ENCODE peak calls at places on chromosomes 4 and X, in nine cellular contexts. A is non-pigmented ciliary epithelial cell; K is activated CD8-positive, alpha-beta T cell treated with anti-CD3 and anti-CD28 coated beads for 36 hours; Z is activated CD4-positive, alpha-beta T cell treated with anti-CD3 and anti-CD28 coated beads for 48 hours; R is foreskin fibroblast; E is activated effector memory CD4-positive, alpha-beta T cell treated with Interleukin-2 at 50 U/mL for 16 hours; U is caudate nucleus; O is NCI-H2171; H is activated T-cell treated with anti-CD3 and anti-CD28 coated beads for 48 hours. P is an unnamed sample.

GRCh38 chr4:108466936-108467902 is 153.2 kb upstream of the RPL34 start:
- DNase-seq in A (peak), K (peak), Z (peak), R (peak), E (no peak), U (no peak), O (no peak), H (no peak), P (peak)

GRCh38 chrX:106780259-106780658 is 22.2 kb upstream of the TBC1D8B start:
- DNase-seq in A (no peak), K (no peak), Z (no peak), R (no peak), E (no peak), U (no peak), O (no peak), H (no peak), P (no peak)

GRCh38 chr4:124505211-124505610 is 207.3 kb downstream of the ANKRD50 start:
- DNase-seq in A (no peak), K (no peak), Z (no peak), R (no peak), E (no peak), U (no peak), O (no peak), H (no peak), P (no peak)

GRCh38 chrX:121000589-121000988 is 15.0 kb upstream of the CT47A1 start:
- DNase-seq in A (no peak), K (no peak), Z (no peak), R (no peak), E (no peak), U (no peak), O (no peak), H (no peak), P (peak)

GRCh38 chrX:120402363-120402762 is 40.5 kb downstream of the ATP1B4 start:
- DNase-seq in A (no peak), K (no peak), Z (no peak), R (peak), E (no peak), U (no peak), O (no peak), H (no peak), P (no peak)

GRCh38 chr4:168028568-168028967 is 63.8 kb upstream of the ANXA10 start:
- DNase-seq in A (no peak), K (no peak), Z (no peak), R (no peak), E (no peak), U (no peak), O (no peak), H (no peak), P (no peak)

GRCh38 chr4:5037553-5038551 is 13.4 kb upstream of the STK32B start:
- DNase-seq in A (peak), K (no peak), Z (no peak), R (peak), E (no peak), U (no peak), O (no peak), H (no peak), P (no peak)

GRCh38 chr4:107600456-107600855 is 119.6 kb downstream of the PAPSS1 start:
- DNase-seq in A (no peak), K (no peak), Z (no peak), R (peak), E (no peak), U (no peak), O (no peak), H (no peak), P (no peak)

P was measured in Jurkat, Clone E6-1.